ENCODE peak calls at places on chromosomes 16 and 17, in seven cellular contexts. F is mesendoderm, J is neuronal stem cell, X is IMR-90, L is H9, A is H1, I is mesenchymal stem cell. S is an unnamed sample.
A peak's percentile ranks its signal among the peaks of the same experiment; 100 is the strongest.

GRCh38 chr17:82751571-82752370 is at the start of gene TBCD:
- DNase-seq in F (peak; percentile 88), J (peak; percentile 92), X (peak; percentile 89), L (peak; percentile 91), A (peak; percentile 38), I (peak; percentile 89), S (peak; percentile 78)

GRCh38 chr17:5238333-5238732 is 3.7 kb upstream of the SCIMP start:
- DNase-seq in F (no peak), J (no peak), X (no peak), L (no peak), A (no peak), I (no peak), S (no peak)

GRCh38 chr17:75778861-75779249 is 5.8 kb upstream of the UNK start:
- DNase-seq in F (no peak), J (no peak), X (peak; percentile 35), L (peak; percentile 75), A (no peak), I (no peak), S (peak; percentile 69)

GRCh38 chr17:19728114-19728495 is 11.7 kb upstream of the SLC47A2 start:
- DNase-seq in F (no peak), J (no peak), X (peak; percentile 63), L (no peak), A (no peak), I (peak; percentile 89), S (peak; percentile 51)

GRCh38 chr17:39666601-39667261 is 1.5 kb upstream of the PNMT start:
- DNase-seq in F (no peak), J (no peak), X (no peak), L (no peak), A (no peak), I (no peak), S (peak; percentile 8)

GRCh38 chr17:77002103-77003045 is 134.2 kb downstream of the MGAT5B start:
- DNase-seq in F (peak; percentile 71), J (peak; percentile 71), X (peak; percentile 75), L (no peak), A (peak; percentile 47), I (peak; percentile 53), S (peak; percentile 76)

GRCh38 chr16:4811773-4812172 is 9.3 kb upstream of the ROGDI start:
- DNase-seq in F (no peak), J (no peak), X (no peak), L (no peak), A (no peak), I (no peak), S (no peak)

GRCh38 chr17:37220609-37220953 is 155.2 kb upstream of the C17orf78 start:
- DNase-seq in F (peak; percentile 58), J (peak; percentile 31), X (peak; percentile 54), L (peak; percentile 63), A (no peak), I (peak; percentile 39), S (peak; percentile 18)

GRCh38 chr16:48576927-48577326 is 33.1 kb downstream of the N4BP1 start:
- DNase-seq in F (peak; percentile 35), J (no peak), X (peak; percentile 28), L (no peak), A (no peak), I (no peak), S (peak; percentile 24)

GRCh38 chr17:33521784-33522183 is 228.7 kb upstream of the ASIC2 start:
- DNase-seq in F (peak; percentile 54), J (peak; percentile 11), X (no peak), L (peak; percentile 80), A (no peak), I (no peak), S (peak; percentile 39)

GRCh38 chr16:26911436-26911835 is 155.3 kb upstream of the C16orf82 start:
- DNase-seq in F (no peak), J (no peak), X (no peak), L (no peak), A (no peak), I (no peak), S (no peak)
- H2BK120ac ChIP-seq in F (no peak overlapping the region), J (no peak overlapping the region), X (no peak overlapping the region), L (no peak overlapping the region), A (no peak overlapping the region), I (no peak overlapping the region), S (no peak overlapping the region)

GRCh38 chr16:85279874-85280545 is 167.7 kb upstream of the CIBAR2 start:
- DNase-seq in F (no peak), J (no peak), X (no peak), L (no peak), A (no peak), I (no peak), S (no peak)

GRCh38 chr16:85276741-85277140 is 164.5 kb upstream of the CIBAR2 start:
- DNase-seq in F (no peak), J (no peak), X (no peak), L (no peak), A (no peak), I (no peak), S (no peak)

GRCh38 chr16:85281181-85281580 is 168.9 kb upstream of the CIBAR2 start:
- DNase-seq in F (no peak), J (no peak), X (no peak), L (no peak), A (no peak), I (no peak), S (no peak)

GRCh38 chr16:85279402-85279801 is 167.1 kb upstream of the CIBAR2 start:
- DNase-seq in F (no peak), J (no peak), X (no peak), L (no peak), A (no peak), I (no peak), S (no peak)

GRCh38 chr16:85278851-85279250 is 166.6 kb upstream of the CIBAR2 start:
- DNase-seq in F (no peak), J (no peak), X (no peak), L (no peak), A (no peak), I (no peak), S (no peak)
- H3K23ac ChIP-seq in F (no peak overlapping the region), J (no peak overlapping the region), X (no peak overlapping the region), L (no peak overlapping the region), A (no peak overlapping the region), I (no peak overlapping the region), S (no peak overlapping the region)

DNA sequence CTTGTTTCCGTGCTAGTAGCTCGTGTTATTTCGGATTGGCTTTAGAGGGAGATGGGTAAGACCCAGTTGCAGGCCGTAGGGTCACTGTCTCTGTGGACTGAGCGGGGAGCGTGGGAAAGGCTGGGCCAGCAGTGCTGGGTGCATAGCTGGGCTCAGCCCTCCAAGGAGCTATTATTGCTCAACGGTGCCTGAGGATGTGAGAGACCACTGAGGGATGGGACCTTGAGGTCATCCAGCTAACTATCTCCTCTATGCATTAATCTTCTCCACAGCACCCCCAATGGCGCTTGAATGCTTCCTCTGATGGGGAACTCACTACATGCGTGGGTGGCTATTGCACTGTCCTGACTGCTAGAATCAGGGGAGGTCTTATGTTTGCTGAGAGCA is 126.1 kb upstream of the FOXF1 start:
- DNase-seq in F (no peak), J (no peak), X (no peak), L (no peak), A (no peak), I (no peak), S (no peak)
- H3K27ac ChIP-seq in F (no peak overlapping the region), J (no peak overlapping the region), X (peak overlapping the region; percentile 94), L (no peak overlapping the region), A (no peak overlapping the region), I (no peak overlapping the region), S (no peak overlapping the region)

DNA sequence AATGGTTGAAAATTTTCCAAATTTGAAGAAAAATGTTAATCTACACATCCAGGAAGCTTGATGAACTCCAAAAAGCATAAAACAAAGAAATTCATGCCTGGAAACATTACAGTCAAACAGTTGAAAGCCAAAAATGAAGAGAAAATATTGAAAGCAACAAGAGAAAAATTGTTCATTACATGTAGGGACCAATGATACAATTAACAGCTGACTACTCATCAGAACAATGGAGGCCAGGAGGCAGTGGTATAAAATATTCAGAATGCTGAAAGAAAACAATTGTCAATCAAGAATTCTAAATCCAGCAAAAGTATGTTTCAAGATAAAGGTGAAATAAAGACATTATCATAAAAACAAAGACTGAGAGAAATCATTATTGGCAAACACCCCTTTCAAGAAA is 21.6 kb downstream of the RCVRN start:
- DNase-seq in F (no peak), J (no peak), X (no peak), L (no peak), A (no peak), I (no peak), S (no peak)
- H2BK120ac ChIP-seq in F (no peak overlapping the region), J (no peak overlapping the region), X (no peak overlapping the region), L (no peak overlapping the region), A (no peak overlapping the region), I (no peak overlapping the region), S (no peak overlapping the region)

GRCh38 chr16:17776465-17776864 is 305.7 kb upstream of the XYLT1 start:
- DNase-seq in F (no peak), J (no peak), X (no peak), L (no peak), A (no peak), I (no peak), S (no peak)
- H3K23ac ChIP-seq in F (no peak overlapping the region), J (no peak overlapping the region), X (no peak overlapping the region), L (no peak overlapping the region), A (no peak overlapping the region), I (no peak overlapping the region), S (no peak overlapping the region)

GRCh38 chr17:44867841-44868240 is 20.2 kb downstream of the HIGD1B start:
- DNase-seq in F (no peak), J (no peak), X (no peak), L (no peak), A (no peak), I (no peak), S (no peak)
- H3K27ac ChIP-seq in F (no peak overlapping the region), J (no peak overlapping the region), X (no peak overlapping the region), L (no peak overlapping the region), A (no peak overlapping the region), I (no peak overlapping the region), S (peak overlapping the region; percentile 31)

DNA sequence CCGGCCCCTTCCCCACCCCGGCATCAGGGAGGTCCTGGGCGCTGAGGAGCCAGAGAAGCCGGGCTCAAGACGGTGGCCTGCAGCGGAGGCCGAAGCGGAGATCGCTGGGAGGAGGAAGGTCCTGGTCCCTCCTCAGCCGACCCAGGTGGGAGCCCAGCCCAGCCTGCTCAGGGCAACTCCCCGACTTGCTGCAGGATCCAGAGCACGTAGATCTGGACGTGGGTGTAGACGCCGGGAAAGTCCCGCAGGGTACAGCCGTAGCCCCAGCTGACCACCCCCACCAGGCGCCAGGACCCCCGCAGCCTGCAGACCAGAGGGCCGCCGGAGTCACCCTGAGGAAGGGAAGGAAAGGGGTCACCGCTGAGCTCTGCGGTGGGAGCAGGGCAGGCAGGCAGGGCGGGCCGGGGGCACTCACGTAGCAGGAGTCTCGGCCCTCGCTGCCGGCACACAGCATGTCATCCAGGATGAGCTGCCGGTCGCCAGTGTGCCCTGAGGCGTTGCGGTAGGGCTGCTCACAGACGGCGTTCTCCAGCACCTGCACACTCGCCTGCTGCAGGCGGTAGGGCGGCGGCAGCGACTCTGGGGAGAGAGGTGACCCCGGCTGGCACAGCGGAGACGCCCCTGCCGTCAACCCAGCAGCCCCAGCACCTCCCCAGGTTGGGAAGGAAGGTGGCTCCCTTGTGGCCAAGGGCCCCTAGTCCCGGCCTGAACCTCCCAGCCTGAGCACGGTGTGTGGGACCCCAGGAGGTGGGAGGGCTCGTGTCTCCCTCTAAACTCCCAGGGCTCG is 5.5 kb downstream of the TPSD1 start:
- DNase-seq in F (peak; percentile 54), J (no peak), X (no peak), L (peak; percentile 65), A (no peak), I (no peak), S (peak; percentile 85)
- H2BK120ac ChIP-seq in F (no peak overlapping the region), J (no peak overlapping the region), X (no peak overlapping the region), L (no peak overlapping the region), A (no peak overlapping the region), I (no peak overlapping the region), S (no peak overlapping the region)